ENCODE peak calls at places on chromosome 16, in ten cellular contexts. One of them, this sample, is unnamed.

GRCh38 chr16:87252269-87252970 is 64.8 kb downstream of the C16orf95 start:
- DNase-seq in MM.1S: no peak
- DNase-seq in A549: no peak
- DNase-seq in adipocyte: no peak
- DNase-seq in heart left ventricle: no peak
- DNase-seq in hepatocyte: no peak
- DNase-seq in uterus: no peak
- DNase-seq in fibroblast of lung: peak; percentile 59
- DNase-seq in aorta: no peak
- DNase-seq in endodermal cell: no peak
- DNase-seq in this sample: no peak

GRCh38 chr16:14291941-14292825 is 221.1 kb downstream of the MRTFB start:
- DNase-seq in hepatocyte: no peak
- DNase-seq in A549: no peak
- DNase-seq in aorta: no peak
- DNase-seq in uterus: no peak
- DNase-seq in heart left ventricle: no peak
- DNase-seq in MM.1S: no peak
- DNase-seq in adipocyte: no peak
- DNase-seq in endodermal cell: peak; percentile 28
- DNase-seq in fibroblast of lung: no peak
- DNase-seq in this sample: no peak

GRCh38 chr16:80300456-80300855 is 240.3 kb upstream of the DYNLRB2 start:
- DNase-seq in fibroblast of lung: no peak
- DNase-seq in A549: no peak
- DNase-seq in endodermal cell: no peak
- DNase-seq in heart left ventricle: no peak
- DNase-seq in aorta: no peak
- DNase-seq in hepatocyte: no peak
- DNase-seq in MM.1S: no peak
- DNase-seq in uterus: no peak
- DNase-seq in adipocyte: no peak
- DNase-seq in this sample: no peak

GRCh38 chr16:88857728-88858339 is 907 bp downstream of the TRAPPC2L start:
- DNase-seq in uterus: peak; percentile 53
- DNase-seq in MM.1S: peak; percentile 65
- DNase-seq in fibroblast of lung: peak; percentile 66
- DNase-seq in hepatocyte: peak; percentile 92
- DNase-seq in A549: peak; percentile 96
- DNase-seq in endodermal cell: peak; percentile 90
- DNase-seq in aorta: peak; percentile 87
- DNase-seq in adipocyte: peak; percentile 84
- DNase-seq in heart left ventricle: peak; percentile 67
- DNase-seq in this sample: peak; percentile 81

GRCh38 chr16:54576776-54577175 is 290.2 kb upstream of the IRX3 start:
- DNase-seq in adipocyte: no peak
- DNase-seq in fibroblast of lung: no peak
- DNase-seq in A549: no peak
- DNase-seq in hepatocyte: no peak
- DNase-seq in aorta: no peak
- DNase-seq in heart left ventricle: no peak
- DNase-seq in MM.1S: no peak
- DNase-seq in uterus: no peak
- DNase-seq in endodermal cell: no peak
- DNase-seq in this sample: no peak

GRCh38 chr16:87956169-87956770 is 5.0 kb downstream of the BANP start:
- DNase-seq in MM.1S: peak; percentile 81
- DNase-seq in fibroblast of lung: peak; percentile 71
- DNase-seq in hepatocyte: peak; percentile 67
- DNase-seq in uterus: no peak
- DNase-seq in adipocyte: peak; percentile 48
- DNase-seq in heart left ventricle: peak; percentile 62
- DNase-seq in aorta: peak; percentile 82
- DNase-seq in endodermal cell: peak; percentile 40
- DNase-seq in A549: no peak
- DNase-seq in this sample: peak; percentile 31

GRCh38 chr16:57830890-57831484 is 28.7 kb upstream of the KIFC3 start:
- DNase-seq in adipocyte: no peak
- DNase-seq in uterus: no peak
- DNase-seq in MM.1S: no peak
- DNase-seq in heart left ventricle: no peak
- DNase-seq in aorta: no peak
- DNase-seq in endodermal cell: no peak
- DNase-seq in A549: no peak
- DNase-seq in hepatocyte: no peak
- DNase-seq in fibroblast of lung: peak; percentile 23
- DNase-seq in this sample: peak; percentile 66

GRCh38 chr16:14401839-14402115 is 228.3 kb downstream of the PARN start:
- DNase-seq in endodermal cell: no peak
- DNase-seq in heart left ventricle: no peak
- DNase-seq in adipocyte: no peak
- DNase-seq in aorta: peak; percentile 68
- DNase-seq in fibroblast of lung: no peak
- DNase-seq in hepatocyte: peak; percentile 22
- DNase-seq in MM.1S: no peak
- DNase-seq in A549: no peak
- DNase-seq in uterus: no peak
- DNase-seq in this sample: no peak

GRCh38 chr16:57192720-57193486 is 6.8 kb downstream of the RSPRY1 start:
- DNase-seq in adipocyte: peak; percentile 51
- DNase-seq in A549: no peak
- DNase-seq in uterus: no peak
- DNase-seq in aorta: no peak
- DNase-seq in endodermal cell: no peak
- DNase-seq in MM.1S: peak; percentile 10
- DNase-seq in hepatocyte: no peak
- DNase-seq in heart left ventricle: no peak
- DNase-seq in fibroblast of lung: peak; percentile 80
- DNase-seq in this sample: no peak

GRCh38 chr16:35881654-35882053 is 2422.2 kb downstream of the TP53TG3F start:
- DNase-seq in aorta: no peak
- DNase-seq in uterus: no peak
- DNase-seq in adipocyte: no peak
- DNase-seq in A549: no peak
- DNase-seq in endodermal cell: no peak
- DNase-seq in hepatocyte: no peak
- DNase-seq in heart left ventricle: no peak
- DNase-seq in fibroblast of lung: no peak
- DNase-seq in MM.1S: no peak
- DNase-seq in this sample: no peak
- H3K9me3 ChIP-seq in aorta: peaks cover 1% of the 10 kb centered on the region
- H3K9me3 ChIP-seq in uterus: no peaks in the 10 kb centered on the region
- H3K9me3 ChIP-seq in adipocyte: peaks cover 4% of the 10 kb centered on the region
- H3K9me3 ChIP-seq in A549: peaks cover 3% of the 10 kb centered on the region
- H3K9me3 ChIP-seq in endodermal cell: peaks cover 97% of the 10 kb centered on the region
- H3K9me3 ChIP-seq in hepatocyte: peaks cover 11% of the 10 kb centered on the region
- H3K9me3 ChIP-seq in heart left ventricle: peaks cover 3% of the 10 kb centered on the region
- H3K9me3 ChIP-seq in fibroblast of lung: no peaks in the 10 kb centered on the region
- H3K9me3 ChIP-seq in MM.1S: no peaks in the 10 kb centered on the region
- H3K9me3 ChIP-seq in this sample: no peaks in the 10 kb centered on the region

GRCh38 chr16:64311241-64311640 is 810.6 kb downstream of the CDH11 start:
- DNase-seq in MM.1S: no peak
- DNase-seq in endodermal cell: no peak
- DNase-seq in hepatocyte: no peak
- DNase-seq in uterus: no peak
- DNase-seq in aorta: no peak
- DNase-seq in heart left ventricle: no peak
- DNase-seq in fibroblast of lung: peak; percentile 48
- DNase-seq in A549: no peak
- DNase-seq in adipocyte: no peak
- DNase-seq in this sample: no peak

GRCh38 chr16:64307431-64307830 is 814.4 kb downstream of the CDH11 start:
- DNase-seq in aorta: no peak
- DNase-seq in endodermal cell: no peak
- DNase-seq in adipocyte: no peak
- DNase-seq in hepatocyte: no peak
- DNase-seq in MM.1S: no peak
- DNase-seq in fibroblast of lung: no peak
- DNase-seq in heart left ventricle: no peak
- DNase-seq in A549: no peak
- DNase-seq in uterus: no peak
- DNase-seq in this sample: no peak

GRCh38 chr16:64308721-64309120 is 813.1 kb downstream of the CDH11 start:
- DNase-seq in hepatocyte: no peak
- DNase-seq in A549: no peak
- DNase-seq in MM.1S: no peak
- DNase-seq in fibroblast of lung: no peak
- DNase-seq in uterus: no peak
- DNase-seq in aorta: no peak
- DNase-seq in adipocyte: no peak
- DNase-seq in endodermal cell: no peak
- DNase-seq in heart left ventricle: no peak
- DNase-seq in this sample: no peak

GRCh38 chr16:64312292-64312691 is 809.6 kb downstream of the CDH11 start:
- DNase-seq in MM.1S: no peak
- DNase-seq in aorta: no peak
- DNase-seq in A549: no peak
- DNase-seq in hepatocyte: no peak
- DNase-seq in heart left ventricle: no peak
- DNase-seq in endodermal cell: no peak
- DNase-seq in adipocyte: no peak
- DNase-seq in fibroblast of lung: no peak
- DNase-seq in uterus: no peak
- DNase-seq in this sample: no peak

GRCh38 chr16:64309398-64310110 is 812.3 kb downstream of the CDH11 start:
- DNase-seq in aorta: no peak
- DNase-seq in heart left ventricle: no peak
- DNase-seq in A549: no peak
- DNase-seq in fibroblast of lung: no peak
- DNase-seq in uterus: no peak
- DNase-seq in endodermal cell: no peak
- DNase-seq in adipocyte: no peak
- DNase-seq in MM.1S: no peak
- DNase-seq in hepatocyte: no peak
- DNase-seq in this sample: no peak
- H3K9me3 ChIP-seq in aorta: peaks cover 1% of the 10 kb centered on the region
- H3K9me3 ChIP-seq in heart left ventricle: peaks cover 12% of the 10 kb centered on the region
- H3K9me3 ChIP-seq in A549: no peaks in the 10 kb centered on the region
- H3K9me3 ChIP-seq in fibroblast of lung: no peaks in the 10 kb centered on the region
- H3K9me3 ChIP-seq in uterus: no peaks in the 10 kb centered on the region
- H3K9me3 ChIP-seq in endodermal cell: peaks cover 5% of the 10 kb centered on the region
- H3K9me3 ChIP-seq in adipocyte: peaks cover 4% of the 10 kb centered on the region
- H3K9me3 ChIP-seq in MM.1S: no peaks in the 10 kb centered on the region
- H3K9me3 ChIP-seq in hepatocyte: peaks cover 2% of the 10 kb centered on the region
- H3K9me3 ChIP-seq in this sample: no peaks in the 10 kb centered on the region

DNA sequence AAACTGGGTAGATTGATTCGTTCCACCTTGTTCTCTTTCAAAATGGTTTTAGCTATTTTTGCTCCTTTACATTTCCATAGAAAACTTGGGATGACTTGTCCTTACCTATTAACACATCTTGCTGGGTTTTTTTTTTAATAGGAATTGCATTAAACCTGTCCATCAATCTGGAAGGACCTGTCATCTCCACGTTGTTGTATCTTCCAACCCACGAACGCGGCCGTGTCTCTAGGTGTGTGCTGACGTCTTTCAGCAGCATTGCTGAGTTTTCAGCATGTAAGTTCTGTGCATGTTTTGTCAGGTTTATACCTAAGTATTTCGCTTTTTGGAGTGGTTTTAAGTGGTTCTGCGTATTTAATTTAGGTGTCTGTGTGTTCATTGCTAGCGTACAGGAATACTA is 60.4 kb upstream of the GNG13 start:
- DNase-seq in A549: no peak
- DNase-seq in adipocyte: no peak
- DNase-seq in hepatocyte: no peak
- DNase-seq in aorta: no peak
- DNase-seq in heart left ventricle: no peak
- DNase-seq in MM.1S: no peak
- DNase-seq in endodermal cell: no peak
- DNase-seq in fibroblast of lung: no peak
- DNase-seq in uterus: no peak
- DNase-seq in this sample: no peak
- H3K9me3 ChIP-seq in A549: peaks cover 16% of the 10 kb centered on the region
- H3K9me3 ChIP-seq in adipocyte: no peaks in the 10 kb centered on the region
- H3K9me3 ChIP-seq in hepatocyte: no peaks in the 10 kb centered on the region
- H3K9me3 ChIP-seq in aorta: no peaks in the 10 kb centered on the region
- H3K9me3 ChIP-seq in heart left ventricle: peaks cover 8% of the 10 kb centered on the region
- H3K9me3 ChIP-seq in MM.1S: no peaks in the 10 kb centered on the region
- H3K9me3 ChIP-seq in endodermal cell: peaks cover 12% of the 10 kb centered on the region
- H3K9me3 ChIP-seq in fibroblast of lung: no peaks in the 10 kb centered on the region
- H3K9me3 ChIP-seq in uterus: no peaks in the 10 kb centered on the region
- H3K9me3 ChIP-seq in this sample: no peaks in the 10 kb centered on the region

GRCh38 chr16:82983390-82983789 is 356.6 kb downstream of the CDH13 start:
- DNase-seq in adipocyte: no peak
- DNase-seq in endodermal cell: no peak
- DNase-seq in A549: no peak
- DNase-seq in fibroblast of lung: no peak
- DNase-seq in heart left ventricle: no peak
- DNase-seq in MM.1S: no peak
- DNase-seq in aorta: no peak
- DNase-seq in hepatocyte: no peak
- DNase-seq in uterus: no peak
- DNase-seq in this sample: no peak

GRCh38 chr16:82979406-82980111 is 352.8 kb downstream of the CDH13 start:
- DNase-seq in adipocyte: no peak
- DNase-seq in MM.1S: no peak
- DNase-seq in uterus: no peak
- DNase-seq in hepatocyte: no peak
- DNase-seq in heart left ventricle: no peak
- DNase-seq in aorta: no peak
- DNase-seq in fibroblast of lung: peak; percentile 16
- DNase-seq in A549: no peak
- DNase-seq in endodermal cell: no peak
- DNase-seq in this sample: peak; percentile 13

GRCh38 chr16:82980810-82981209 is 354.0 kb downstream of the CDH13 start:
- DNase-seq in hepatocyte: no peak
- DNase-seq in fibroblast of lung: no peak
- DNase-seq in aorta: no peak
- DNase-seq in endodermal cell: no peak
- DNase-seq in heart left ventricle: no peak
- DNase-seq in adipocyte: no peak
- DNase-seq in MM.1S: no peak
- DNase-seq in A549: no peak
- DNase-seq in uterus: no peak
- DNase-seq in this sample: no peak
- H3K9me3 ChIP-seq in hepatocyte: no peaks in the 10 kb centered on the region
- H3K9me3 ChIP-seq in fibroblast of lung: no peaks in the 10 kb centered on the region
- H3K9me3 ChIP-seq in aorta: no peaks in the 10 kb centered on the region
- H3K9me3 ChIP-seq in endodermal cell: peaks cover 4% of the 10 kb centered on the region
- H3K9me3 ChIP-seq in heart left ventricle: no peaks in the 10 kb centered on the region
- H3K9me3 ChIP-seq in adipocyte: no peaks in the 10 kb centered on the region
- H3K9me3 ChIP-seq in MM.1S: no peaks in the 10 kb centered on the region
- H3K9me3 ChIP-seq in A549: no peaks in the 10 kb centered on the region
- H3K9me3 ChIP-seq in uterus: no peaks in the 10 kb centered on the region
- H3K9me3 ChIP-seq in this sample: no peaks in the 10 kb centered on the region

This sample was measured in small intestine.